ENCODE peak calls at places on chromosome 20, in six cellular contexts. One of them, this sample, is unnamed.

GRCh38 chr20:19973920-19974620 is 43.1 kb upstream of the NAA20 start:
- DNase-seq in breast epithelium: peak; percentile 83
- DNase-seq in fibroblast of the aortic adventitia: peak; percentile 88
- DNase-seq in thoracic aorta: peak; percentile 60
- DNase-seq in AG04449: no peak
- DNase-seq in H1: no peak
- DNase-seq in this sample: no peak

GRCh38 chr20:31811796-31812728 is 7.1 kb upstream of the MYLK2 start:
- DNase-seq in thoracic aorta: no peak
- DNase-seq in fibroblast of the aortic adventitia: peak; percentile 85
- DNase-seq in H1: no peak
- DNase-seq in AG04449: no peak
- DNase-seq in breast epithelium: no peak
- DNase-seq in this sample: peak; percentile 38

GRCh38 chr20:4973330-4974097 is 27.8 kb downstream of the SLC23A2 start:
- DNase-seq in breast epithelium: no peak
- DNase-seq in fibroblast of the aortic adventitia: peak; percentile 82
- DNase-seq in thoracic aorta: no peak
- DNase-seq in H1: no peak
- DNase-seq in AG04449: peak; percentile 72
- DNase-seq in this sample: no peak

GRCh38 chr20:44526129-44526528 is 4.3 kb upstream of the SERINC3 start:
- DNase-seq in AG04449: no peak
- DNase-seq in fibroblast of the aortic adventitia: peak; percentile 56
- DNase-seq in thoracic aorta: no peak
- DNase-seq in H1: no peak
- DNase-seq in breast epithelium: no peak
- DNase-seq in this sample: no peak

GRCh38 chr20:33275871-33276270 is 7.1 kb upstream of the BPIFB1 start:
- DNase-seq in thoracic aorta: no peak
- DNase-seq in breast epithelium: no peak
- DNase-seq in H1: no peak
- DNase-seq in fibroblast of the aortic adventitia: no peak
- DNase-seq in AG04449: no peak
- DNase-seq in this sample: no peak

GRCh38 chr20:8331740-8332412 is 199.8 kb downstream of the PLCB1 start:
- DNase-seq in thoracic aorta: no peak
- DNase-seq in AG04449: peak; percentile 42
- DNase-seq in fibroblast of the aortic adventitia: peak; percentile 53
- DNase-seq in H1: no peak
- DNase-seq in breast epithelium: no peak
- DNase-seq in this sample: peak; percentile 45

GRCh38 chr20:25053207-25054132 is 4.5 kb downstream of the ACSS1 start:
- DNase-seq in fibroblast of the aortic adventitia: peak; percentile 84
- DNase-seq in breast epithelium: peak; percentile 64
- DNase-seq in thoracic aorta: no peak
- DNase-seq in H1: no peak
- DNase-seq in AG04449: no peak
- DNase-seq in this sample: no peak

GRCh38 chr20:50188879-50189680 is 1.6 kb upstream of the CEBPB start:
- DNase-seq in thoracic aorta: no peak
- DNase-seq in AG04449: no peak
- DNase-seq in fibroblast of the aortic adventitia: no peak
- DNase-seq in breast epithelium: no peak
- DNase-seq in H1: no peak
- DNase-seq in this sample: no peak

GRCh38 chr20:36162272-36162966 is 7.9 kb downstream of the EPB41L1 start:
- DNase-seq in AG04449: no peak
- DNase-seq in H1: no peak
- DNase-seq in breast epithelium: no peak
- DNase-seq in fibroblast of the aortic adventitia: peak; percentile 45
- DNase-seq in thoracic aorta: no peak
- DNase-seq in this sample: no peak

GRCh38 chr20:54017846-54018245 is 52.5 kb downstream of the BCAS1 start:
- DNase-seq in breast epithelium: no peak
- DNase-seq in H1: no peak
- DNase-seq in AG04449: no peak
- DNase-seq in thoracic aorta: no peak
- DNase-seq in fibroblast of the aortic adventitia: no peak
- DNase-seq in this sample: no peak

GRCh38 chr20:46344488-46345162 is 36.3 kb upstream of the CDH22 start:
- DNase-seq in AG04449: no peak
- DNase-seq in breast epithelium: no peak
- DNase-seq in fibroblast of the aortic adventitia: no peak
- DNase-seq in thoracic aorta: no peak
- DNase-seq in H1: no peak
- DNase-seq in this sample: no peak

GRCh38 chr20:25738198-25738597 is 41.5 kb upstream of the ZNF337 start:
- DNase-seq in H1: no peak
- DNase-seq in thoracic aorta: no peak
- DNase-seq in fibroblast of the aortic adventitia: no peak
- DNase-seq in breast epithelium: no peak
- DNase-seq in AG04449: peak; percentile 44
- DNase-seq in this sample: no peak

GRCh38 chr20:17807670-17808069 is 107.9 kb downstream of the BANF2 start:
- DNase-seq in fibroblast of the aortic adventitia: peak; percentile 16
- DNase-seq in H1: no peak
- DNase-seq in AG04449: no peak
- DNase-seq in breast epithelium: no peak
- DNase-seq in thoracic aorta: no peak
- DNase-seq in this sample: no peak

GRCh38 chr20:19885576-19885956 is 127.5 kb downstream of the RIN2 start:
- DNase-seq in AG04449: no peak
- DNase-seq in fibroblast of the aortic adventitia: no peak
- DNase-seq in thoracic aorta: no peak
- DNase-seq in H1: no peak
- DNase-seq in breast epithelium: no peak
- DNase-seq in this sample: no peak

GRCh38 chr20:20710847-20711315 is 1.6 kb downstream of the RALGAPA2 start:
- DNase-seq in breast epithelium: peak; percentile 22
- DNase-seq in AG04449: no peak
- DNase-seq in H1: no peak
- DNase-seq in fibroblast of the aortic adventitia: no peak
- DNase-seq in thoracic aorta: no peak
- DNase-seq in this sample: no peak

GRCh38 chr20:10639051-10639761 is 34.6 kb downstream of the JAG1 start:
- DNase-seq in breast epithelium: no peak
- DNase-seq in AG04449: no peak
- DNase-seq in thoracic aorta: no peak
- DNase-seq in fibroblast of the aortic adventitia: no peak
- DNase-seq in H1: no peak
- DNase-seq in this sample: no peak

GRCh38 chr20:48686238-48687096 is 141.3 kb downstream of the PREX1 start:
- DNase-seq in thoracic aorta: no peak
- DNase-seq in breast epithelium: no peak
- DNase-seq in H1: no peak
- DNase-seq in fibroblast of the aortic adventitia: peak; percentile 90
- DNase-seq in AG04449: no peak
- DNase-seq in this sample: peak; percentile 65

GRCh38 chr20:58102744-58103516 is 125.5 kb downstream of the ANKRD60 start:
- DNase-seq in AG04449: no peak
- DNase-seq in H1: no peak
- DNase-seq in fibroblast of the aortic adventitia: no peak
- DNase-seq in breast epithelium: no peak
- DNase-seq in thoracic aorta: no peak
- DNase-seq in this sample: no peak

GRCh38 chr20:431012-431904 is 23.2 kb downstream of the RBCK1 start:
- DNase-seq in AG04449: no peak
- DNase-seq in thoracic aorta: no peak
- DNase-seq in H1: no peak
- DNase-seq in breast epithelium: peak; percentile 36
- DNase-seq in fibroblast of the aortic adventitia: peak; percentile 60
- DNase-seq in this sample: peak; percentile 58

GRCh38 chr20:50066161-50066834 is 46.7 kb downstream of the UBE2V1 start:
- DNase-seq in H1: no peak
- DNase-seq in thoracic aorta: no peak
- DNase-seq in breast epithelium: no peak
- DNase-seq in AG04449: no peak
- DNase-seq in fibroblast of the aortic adventitia: no peak
- DNase-seq in this sample: no peak

GRCh38 chr20:44422083-44422482 is 53.6 kb upstream of the TTPAL start:
- DNase-seq in thoracic aorta: no peak
- DNase-seq in breast epithelium: no peak
- DNase-seq in H1: no peak
- DNase-seq in fibroblast of the aortic adventitia: peak; percentile 51
- DNase-seq in AG04449: no peak
- DNase-seq in this sample: no peak

GRCh38 chr20:63612276-63612931 is 14.5 kb downstream of the GMEB2 start:
- DNase-seq in breast epithelium: no peak
- DNase-seq in AG04449: no peak
- DNase-seq in thoracic aorta: no peak
- DNase-seq in fibroblast of the aortic adventitia: no peak
- DNase-seq in H1: no peak
- DNase-seq in this sample: no peak

GRCh38 chr20:43386878-43387277 is 70.8 kb upstream of the SRSF6 start:
- DNase-seq in thoracic aorta: no peak
- DNase-seq in AG04449: no peak
- DNase-seq in fibroblast of the aortic adventitia: no peak
- DNase-seq in breast epithelium: no peak
- DNase-seq in H1: no peak
- DNase-seq in this sample: no peak

GRCh38 chr20:3000852-3001523 is 42.4 kb upstream of the GNRH2 start:
- DNase-seq in thoracic aorta: no peak
- DNase-seq in AG04449: peak; percentile 24
- DNase-seq in fibroblast of the aortic adventitia: peak; percentile 85
- DNase-seq in breast epithelium: no peak
- DNase-seq in H1: no peak
- DNase-seq in this sample: peak; percentile 25

GRCh38 chr20:25077610-25078169 is 4.3 kb downstream of the VSX1 start:
- DNase-seq in fibroblast of the aortic adventitia: peak; percentile 16
- DNase-seq in AG04449: no peak
- DNase-seq in H1: no peak
- DNase-seq in thoracic aorta: no peak
- DNase-seq in breast epithelium: no peak
- DNase-seq in this sample: no peak

GRCh38 chr20:11901127-11901526 is 16.6 kb upstream of the BTBD3 start:
- DNase-seq in thoracic aorta: no peak
- DNase-seq in AG04449: peak; percentile 50
- DNase-seq in breast epithelium: no peak
- DNase-seq in fibroblast of the aortic adventitia: peak; percentile 45
- DNase-seq in H1: no peak
- DNase-seq in this sample: no peak

GRCh38 chr20:44208770-44209169 is 1.8 kb downstream of the OSER1 start:
- DNase-seq in fibroblast of the aortic adventitia: peak; percentile 42
- DNase-seq in H1: no peak
- DNase-seq in thoracic aorta: no peak
- DNase-seq in AG04449: no peak
- DNase-seq in breast epithelium: no peak
- DNase-seq in this sample: no peak

GRCh38 chr20:38883081-38883980 is 42.9 kb upstream of the FAM83D start:
- DNase-seq in thoracic aorta: no peak
- DNase-seq in breast epithelium: no peak
- DNase-seq in H1: no peak
- DNase-seq in AG04449: no peak
- DNase-seq in fibroblast of the aortic adventitia: peak; percentile 12
- DNase-seq in this sample: no peak

DNA sequence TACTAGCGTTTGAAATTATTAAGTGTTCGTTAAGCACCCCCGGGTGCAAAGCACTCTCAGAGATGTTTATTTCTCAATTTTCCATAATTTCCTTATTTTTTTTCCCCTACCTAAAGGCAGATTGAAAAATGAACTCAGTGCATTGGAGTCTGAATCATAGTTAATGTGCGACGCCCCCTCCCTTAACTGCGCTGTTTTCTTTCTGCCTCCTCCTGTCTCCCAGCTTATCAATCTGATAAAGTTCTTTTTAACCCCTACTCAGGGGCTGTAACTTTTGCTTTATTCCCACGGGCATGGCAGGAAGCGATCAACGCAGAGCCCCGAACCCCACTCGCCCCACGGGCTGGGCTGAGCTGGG is 58.2 kb downstream of the ZNF831 start:
- DNase-seq in breast epithelium: no peak
- DNase-seq in AG04449: no peak
- DNase-seq in thoracic aorta: no peak
- DNase-seq in H1: no peak
- DNase-seq in fibroblast of the aortic adventitia: no peak
- DNase-seq in this sample: no peak
- H3K4me3 ChIP-seq in breast epithelium: peak overlapping the region; percentile 51
- H3K4me3 ChIP-seq in AG04449: peak overlapping the region; percentile 48
- H3K4me3 ChIP-seq in thoracic aorta: peak overlapping the region; percentile 74
- H3K4me3 ChIP-seq in H1: peak overlapping the region; percentile 70
- H3K4me3 ChIP-seq in fibroblast of the aortic adventitia: peak overlapping the region; percentile 62
- H3K4me3 ChIP-seq in this sample: peak overlapping the region; percentile 46

GRCh38 chr20:51318058-51318960 is 224.2 kb downstream of the NFATC2 start:
- DNase-seq in breast epithelium: no peak
- DNase-seq in thoracic aorta: no peak
- DNase-seq in fibroblast of the aortic adventitia: peak; percentile 13
- DNase-seq in AG04449: no peak
- DNase-seq in H1: peak; percentile 43
- DNase-seq in this sample: no peak
- TF ChIP-seq CTCF in breast epithelium: peak; percentile 9
- TF ChIP-seq CTCF in thoracic aorta: no peak
- TF ChIP-seq CTCF in fibroblast of the aortic adventitia: peak; percentile 56
- TF ChIP-seq CTCF in AG04449: peak; percentile 56
- TF ChIP-seq CTCF in H1: peak; percentile 93
- TF ChIP-seq CTCF in this sample: peak; percentile 75

GRCh38 chr20:62370807-62371587 is 3.9 kb upstream of the LAMA5 start:
- DNase-seq in fibroblast of the aortic adventitia: no peak
- DNase-seq in breast epithelium: no peak
- DNase-seq in AG04449: no peak
- DNase-seq in H1: no peak
- DNase-seq in thoracic aorta: no peak
- DNase-seq in this sample: no peak

GRCh38 chr20:62369508-62370114 is 2.5 kb upstream of the LAMA5 start:
- DNase-seq in fibroblast of the aortic adventitia: no peak
- DNase-seq in thoracic aorta: no peak
- DNase-seq in breast epithelium: no peak
- DNase-seq in H1: no peak
- DNase-seq in AG04449: no peak
- DNase-seq in this sample: no peak

GRCh38 chr20:62372042-62372993 is 5.2 kb upstream of the LAMA5 start:
- DNase-seq in AG04449: no peak
- DNase-seq in H1: no peak
- DNase-seq in thoracic aorta: no peak
- DNase-seq in breast epithelium: no peak
- DNase-seq in fibroblast of the aortic adventitia: no peak
- DNase-seq in this sample: no peak

GRCh38 chr20:62370115-62370806 is 3.1 kb upstream of the LAMA5 start:
- DNase-seq in H1: no peak
- DNase-seq in thoracic aorta: no peak
- DNase-seq in fibroblast of the aortic adventitia: peak; percentile 83
- DNase-seq in AG04449: no peak
- DNase-seq in breast epithelium: no peak
- DNase-seq in this sample: no peak

GRCh38 chr20:62371588-62372041 is 4.5 kb upstream of the LAMA5 start:
- DNase-seq in fibroblast of the aortic adventitia: no peak
- DNase-seq in breast epithelium: no peak
- DNase-seq in thoracic aorta: no peak
- DNase-seq in H1: no peak
- DNase-seq in AG04449: no peak
- DNase-seq in this sample: no peak
- H3K4me3 ChIP-seq in fibroblast of the aortic adventitia: no peak overlapping the region
- H3K4me3 ChIP-seq in breast epithelium: no peak overlapping the region
- H3K4me3 ChIP-seq in thoracic aorta: no peak overlapping the region
- H3K4me3 ChIP-seq in H1: no peak overlapping the region
- H3K4me3 ChIP-seq in AG04449: no peak overlapping the region
- H3K4me3 ChIP-seq in this sample: no peak overlapping the region

GRCh38 chr20:23165307-23165750 is 79.2 kb upstream of the CD93 start:
- DNase-seq in thoracic aorta: no peak
- DNase-seq in fibroblast of the aortic adventitia: no peak
- DNase-seq in breast epithelium: no peak
- DNase-seq in AG04449: no peak
- DNase-seq in H1: no peak
- DNase-seq in this sample: peak; percentile 43
- TF ChIP-seq CTCF in thoracic aorta: no peak
- TF ChIP-seq CTCF in fibroblast of the aortic adventitia: no peak
- TF ChIP-seq CTCF in breast epithelium: no peak
- TF ChIP-seq CTCF in AG04449: no peak
- TF ChIP-seq CTCF in H1: peak; percentile 37
- TF ChIP-seq CTCF in this sample: peak; percentile 9

GRCh38 chr20:47493175-47493953 is 8.3 kb upstream of the NCOA3 start:
- DNase-seq in thoracic aorta: peak; percentile 58
- DNase-seq in AG04449: peak; percentile 24
- DNase-seq in H1: no peak
- DNase-seq in fibroblast of the aortic adventitia: peak; percentile 93
- DNase-seq in breast epithelium: peak; percentile 85
- DNase-seq in this sample: peak; percentile 58
- H3K4me3 ChIP-seq in thoracic aorta: peak overlapping the region; percentile 46
- H3K4me3 ChIP-seq in AG04449: no peak overlapping the region
- H3K4me3 ChIP-seq in H1: no peak overlapping the region
- H3K4me3 ChIP-seq in fibroblast of the aortic adventitia: no peak overlapping the region
- H3K4me3 ChIP-seq in breast epithelium: no peak overlapping the region
- H3K4me3 ChIP-seq in this sample: no peak overlapping the region